ENCODE peak calls at places on chromosome 9, in ten cellular contexts. K is mesothelial cell of epicardium, L is AG09319, I is fibroblast of pulmonary artery, Y is AG10803, B is GM13976, P is Caco-2, G is mucosa of descending colon, J is upper lobe of right lung, X is osteoblast. A is an unnamed sample.

GRCh38 chr9:113577525-113578261 is 114.2 kb downstream of the RGS3 start:
- DNase-seq in K (no peak), L (no peak), I (peak), Y (peak), B (no peak), P (no peak), G (no peak), J (no peak), X (peak), A (no peak)

GRCh38 chr9:129597355-129598088 is 23.4 kb downstream of the C9orf50 start:
- DNase-seq in K (peak), L (no peak), I (peak), Y (peak), B (peak), P (peak), G (peak), J (peak), X (peak), A (no peak)

GRCh38 chr9:114621975-114622609 is 11.0 kb downstream of the TMEM268 start:
- DNase-seq in K (no peak), L (no peak), I (peak), Y (peak), B (no peak), P (no peak), G (no peak), J (no peak), X (peak), A (no peak)

GRCh38 chr9:9912459-9912858 is 700.3 kb downstream of the PTPRD start:
- DNase-seq in K (no peak), L (no peak), I (no peak), Y (no peak), B (no peak), P (no peak), G (no peak), J (no peak), X (no peak), A (no peak)

GRCh38 chr9:14343948-14344547 is 30.1 kb upstream of the NFIB start:
- DNase-seq in K (no peak), L (no peak), I (no peak), Y (no peak), B (no peak), P (no peak), G (no peak), J (no peak), X (no peak), A (no peak)

GRCh38 chr9:84261082-84261746 is 79.3 kb downstream of the SLC28A3 start:
- DNase-seq in K (peak), L (peak), I (peak), Y (peak), B (peak), P (peak), G (peak), J (peak), X (peak), A (peak)

GRCh38 chr9:32011049-32011448 is 373.4 kb upstream of the ACO1 start:
- DNase-seq in K (no peak), L (no peak), I (no peak), Y (no peak), B (no peak), P (no peak), G (no peak), J (peak), X (no peak), A (no peak)

GRCh38 chr9:36029765-36030528 is 6.8 kb upstream of the RECK start:
- DNase-seq in K (no peak), L (peak), I (peak), Y (peak), B (no peak), P (no peak), G (no peak), J (no peak), X (peak), A (no peak)

DNA sequence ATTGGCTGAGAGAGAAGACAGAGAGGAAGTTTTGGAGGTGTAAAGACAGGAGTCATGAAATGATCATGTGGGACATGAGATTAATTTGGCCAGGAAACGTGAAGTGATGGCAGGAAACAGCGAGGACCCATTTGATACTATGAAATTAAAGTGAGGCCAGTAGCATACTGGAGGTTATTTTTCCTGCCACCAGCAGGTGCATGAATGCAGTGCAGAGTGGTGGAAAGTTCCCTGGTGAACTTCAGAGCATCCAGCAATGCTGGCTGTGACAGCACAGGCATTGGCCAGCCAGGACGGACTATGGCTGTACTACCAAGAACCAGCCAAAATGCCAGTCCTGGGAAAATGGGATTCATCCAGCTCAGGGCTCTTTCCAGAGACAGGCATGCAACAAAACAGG is 152.2 kb downstream of the SYK start:
- DNase-seq in K (no peak), L (no peak), I (no peak), Y (no peak), B (no peak), P (no peak), G (no peak), J (no peak), X (no peak), A (no peak)
- TF ChIP-seq CTCF in K (no peak), L (no peak), I (no peak), Y (no peak), B (no peak), P (no peak), G (no peak), J (no peak), X (no peak), A (no peak)

GRCh38 chr9:124511426-124511840 is 4.2 kb upstream of the NR5A1 start:
- DNase-seq in K (no peak), L (no peak), I (no peak), Y (no peak), B (peak), P (no peak), G (no peak), J (no peak), X (peak), A (no peak)
- TF ChIP-seq CTCF in K (no peak), L (no peak), I (no peak), Y (no peak), B (no peak), P (no peak), G (no peak), J (no peak), X (no peak), A (no peak)

DNA sequence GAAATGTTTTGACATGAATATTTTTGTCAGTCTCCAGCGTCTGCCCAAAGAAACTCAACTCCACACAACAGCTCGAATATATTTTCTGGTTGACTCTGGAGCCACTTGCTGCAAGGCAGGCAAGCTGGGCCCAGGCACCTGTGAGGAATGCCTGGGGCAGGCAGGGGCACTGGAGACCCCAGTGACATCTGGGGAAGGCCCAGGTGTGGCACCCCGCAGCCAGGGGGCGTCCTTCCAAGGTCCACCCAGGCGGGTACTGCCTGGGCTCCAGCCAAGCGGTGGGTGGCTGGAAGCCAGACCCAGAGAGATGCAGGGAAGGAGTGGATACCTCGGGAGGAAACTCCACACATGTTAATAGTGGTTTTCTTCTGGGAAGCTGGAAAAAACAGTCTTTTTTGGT is 125.9 kb downstream of the PHF2 start:
- DNase-seq in K (no peak), L (no peak), I (no peak), Y (no peak), B (peak), P (no peak), G (no peak), J (peak), X (no peak), A (no peak)
- TF ChIP-seq CTCF in K (no peak), L (peak), I (no peak), Y (no peak), B (no peak), P (no peak), G (no peak), J (no peak), X (no peak), A (no peak)

DNA sequence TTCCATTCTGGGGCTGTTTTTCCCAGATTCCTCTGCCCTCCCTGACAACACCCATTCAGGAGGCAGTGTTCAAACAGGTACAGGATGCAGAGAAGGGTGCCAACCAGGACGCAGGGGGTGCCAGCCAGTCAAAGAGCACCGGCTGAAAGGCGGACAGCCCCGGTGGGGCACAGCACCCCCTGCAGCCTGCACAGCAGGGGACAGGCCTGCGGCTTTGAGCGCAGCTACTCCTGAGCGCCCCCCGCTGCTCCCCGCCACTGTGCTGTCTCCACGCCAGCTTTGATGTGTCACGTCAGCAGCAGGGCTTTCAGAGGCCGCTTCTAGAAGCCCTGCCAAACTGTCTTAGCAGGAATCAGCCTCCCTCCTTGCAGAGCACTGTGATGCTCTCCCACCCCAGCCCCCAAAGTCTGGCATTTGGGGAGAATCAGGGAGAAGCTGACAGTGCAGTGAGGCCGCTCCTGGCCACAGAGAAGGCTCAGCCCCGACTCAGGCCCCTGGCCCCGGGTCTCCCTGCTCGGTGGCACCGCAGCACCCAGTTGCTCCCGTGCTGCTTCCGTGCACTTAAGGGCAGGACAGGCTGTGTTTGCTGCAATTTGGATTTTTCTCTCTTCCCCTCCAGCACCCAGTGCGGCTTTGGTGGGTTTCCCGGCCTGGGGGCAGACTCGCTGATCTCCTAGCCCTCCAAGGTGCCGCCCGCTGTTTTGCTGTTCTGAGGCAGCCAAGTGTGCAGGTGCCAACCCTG is 20.3 kb downstream of the AK8 start:
- DNase-seq in K (no peak), L (no peak), I (peak), Y (peak), B (no peak), P (peak), G (no peak), J (no peak), X (no peak), A (no peak)
- TF ChIP-seq CTCF in K (no peak), L (no peak), I (peak), Y (no peak), B (no peak), P (no peak), G (no peak), J (peak), X (no peak), A (no peak)

GRCh38 chr9:130847306-130848217 is 12.5 kb downstream of the ABL1 start:
- DNase-seq in K (no peak), L (peak), I (peak), Y (peak), B (no peak), P (no peak), G (no peak), J (no peak), X (peak), A (peak)
- TF ChIP-seq CTCF in K (no peak), L (peak), I (peak), Y (peak), B (no peak), P (no peak), G (no peak), J (peak), X (peak), A (peak)